ENCODE peak calls at places on chromosomes 2 and 18, in six cellular contexts. E is neuronal stem cell, A is aorta, L is upper lobe of right lung, U is MM.1S, T is cardiac muscle cell. N is an unnamed sample.

GRCh38 chr2:8023241-8023640 is 658.6 kb upstream of the ID2 start:
- DNase-seq in E (no peak), A (no peak), L (no peak), U (no peak), T (no peak), N (no peak)

GRCh38 chr2:107412209-107412904 is 414.3 kb upstream of the RGPD4 start:
- DNase-seq in E (no peak), A (no peak), L (no peak), U (no peak), T (no peak), N (no peak)

GRCh38 chr2:71927757-71928715 is 219.6 kb downstream of the CYP26B1 start:
- DNase-seq in E (no peak), A (no peak), L (peak; percentile 33), U (no peak), T (no peak), N (no peak)

GRCh38 chr18:50507120-50507590 is 52.7 kb upstream of the MAPK4 start:
- DNase-seq in E (peak; percentile 50), A (peak; percentile 75), L (no peak), U (peak; percentile 47), T (peak; percentile 81), N (no peak)

GRCh38 chr2:241865416-241865956 is 4.0 kb upstream of the RTP5 start:
- DNase-seq in E (no peak), A (no peak), L (no peak), U (no peak), T (no peak), N (no peak)

GRCh38 chr2:218959141-218959731 is at the start of gene CDK5R2:
- DNase-seq in E (peak; percentile 97), A (peak; percentile 83), L (peak; percentile 79), U (peak; percentile 93), T (peak; percentile 94), N (peak; percentile 44)

GRCh38 chr2:1594281-1595171 is 149.8 kb downstream of the PXDN start:
- DNase-seq in E (no peak), A (peak; percentile 67), L (peak; percentile 55), U (no peak), T (no peak), N (no peak)

GRCh38 chr2:105746177-105747080 is 1.7 kb downstream of the NCK2 start:
- DNase-seq in E (no peak), A (peak; percentile 83), L (peak; percentile 89), U (peak; percentile 89), T (peak; percentile 41), N (peak; percentile 91)

GRCh38 chr18:55522011-55522410 is 66.0 kb downstream of the TCF4 start:
- DNase-seq in E (no peak), A (no peak), L (no peak), U (peak; percentile 27), T (no peak), N (peak; percentile 15)

GRCh38 chr18:48698707-48699106 is 159.9 kb downstream of the CTIF start:
- DNase-seq in E (no peak), A (no peak), L (no peak), U (no peak), T (no peak), N (no peak)

GRCh38 chr18:60358516-60358915 is 14.1 kb downstream of the MC4R start:
- DNase-seq in E (no peak), A (no peak), L (no peak), U (no peak), T (no peak), N (no peak)

GRCh38 chr2:69937968-69938367 is 23.1 kb downstream of the MXD1 start:
- DNase-seq in E (no peak), A (no peak), L (no peak), U (no peak), T (no peak), N (no peak)

GRCh38 chr2:128214866-128215460 is 103.7 kb downstream of the HS6ST1 start:
- DNase-seq in E (no peak), A (peak; percentile 52), L (peak; percentile 50), U (no peak), T (no peak), N (no peak)

GRCh38 chr2:41932241-41933034 is 115.4 kb upstream of the PKDCC start:
- DNase-seq in E (no peak), A (peak; percentile 91), L (peak; percentile 71), U (no peak), T (peak; percentile 60), N (no peak)

GRCh38 chr18:21210278-21210677 is 31.8 kb upstream of the GREB1L start:
- DNase-seq in E (no peak), A (no peak), L (no peak), U (no peak), T (no peak), N (no peak)

GRCh38 chr18:75070625-75071483 is 138.1 kb downstream of the PTGR3 start:
- DNase-seq in E (no peak), A (no peak), L (no peak), U (no peak), T (no peak), N (peak; percentile 51)

GRCh38 chr2:54858021-54858681 is 134.7 kb downstream of the EML6 start:
- DNase-seq in E (no peak), A (no peak), L (no peak), U (no peak), T (no peak), N (no peak)

GRCh38 chr2:57696016-57696415 is 350.6 kb upstream of the VRK2 start:
- DNase-seq in E (no peak), A (no peak), L (no peak), U (no peak), T (no peak), N (no peak)

GRCh38 chr2:233059797-233060499 is at the start of gene INPP5D:
- DNase-seq in E (no peak), A (peak; percentile 77), L (peak; percentile 77), U (peak; percentile 80), T (no peak), N (peak; percentile 82)

GRCh38 chr18:6521804-6522418 is 107.2 kb upstream of the L3MBTL4 start:
- DNase-seq in E (no peak), A (no peak), L (no peak), U (peak; percentile 66), T (peak; percentile 34), N (peak; percentile 30)

GRCh38 chr2:34547340-34547739 is 948.2 kb upstream of the FAM98A start:
- DNase-seq in E (no peak), A (no peak), L (no peak), U (no peak), T (no peak), N (no peak)

GRCh38 chr2:36355157-36355889 is at the start of gene CRIM1:
- DNase-seq in E (peak; percentile 81), A (peak; percentile 96), L (peak; percentile 95), U (peak; percentile 69), T (peak; percentile 88), N (peak; percentile 24)

DNA sequence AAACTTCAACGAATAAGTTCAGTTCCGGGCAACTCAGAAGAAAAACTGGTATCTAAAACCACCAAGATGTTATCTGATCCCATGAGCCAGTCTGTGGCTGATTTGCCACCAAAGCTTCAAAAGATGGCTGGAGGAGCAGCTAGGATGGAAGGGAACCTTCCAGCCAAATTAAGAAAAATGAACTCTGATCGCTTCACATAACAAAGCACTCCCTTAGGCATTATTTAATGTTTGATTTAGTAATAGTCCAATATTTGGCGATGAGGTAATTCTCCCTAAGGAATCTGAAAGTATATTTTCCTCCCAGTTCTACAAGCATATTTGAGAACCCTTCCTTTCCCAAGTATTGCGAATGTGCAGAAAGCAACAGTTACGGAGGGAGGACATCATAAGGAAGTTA is 156.6 kb downstream of the KCNJ3 start:
- DNase-seq in E (no peak), A (no peak), L (no peak), U (no peak), T (no peak), N (no peak)
- H3K4me3 ChIP-seq in E (no peak overlapping the region), A (no peak overlapping the region), L (no peak overlapping the region), U (no peak overlapping the region), T (no peak overlapping the region), N (no peak overlapping the region)

DNA sequence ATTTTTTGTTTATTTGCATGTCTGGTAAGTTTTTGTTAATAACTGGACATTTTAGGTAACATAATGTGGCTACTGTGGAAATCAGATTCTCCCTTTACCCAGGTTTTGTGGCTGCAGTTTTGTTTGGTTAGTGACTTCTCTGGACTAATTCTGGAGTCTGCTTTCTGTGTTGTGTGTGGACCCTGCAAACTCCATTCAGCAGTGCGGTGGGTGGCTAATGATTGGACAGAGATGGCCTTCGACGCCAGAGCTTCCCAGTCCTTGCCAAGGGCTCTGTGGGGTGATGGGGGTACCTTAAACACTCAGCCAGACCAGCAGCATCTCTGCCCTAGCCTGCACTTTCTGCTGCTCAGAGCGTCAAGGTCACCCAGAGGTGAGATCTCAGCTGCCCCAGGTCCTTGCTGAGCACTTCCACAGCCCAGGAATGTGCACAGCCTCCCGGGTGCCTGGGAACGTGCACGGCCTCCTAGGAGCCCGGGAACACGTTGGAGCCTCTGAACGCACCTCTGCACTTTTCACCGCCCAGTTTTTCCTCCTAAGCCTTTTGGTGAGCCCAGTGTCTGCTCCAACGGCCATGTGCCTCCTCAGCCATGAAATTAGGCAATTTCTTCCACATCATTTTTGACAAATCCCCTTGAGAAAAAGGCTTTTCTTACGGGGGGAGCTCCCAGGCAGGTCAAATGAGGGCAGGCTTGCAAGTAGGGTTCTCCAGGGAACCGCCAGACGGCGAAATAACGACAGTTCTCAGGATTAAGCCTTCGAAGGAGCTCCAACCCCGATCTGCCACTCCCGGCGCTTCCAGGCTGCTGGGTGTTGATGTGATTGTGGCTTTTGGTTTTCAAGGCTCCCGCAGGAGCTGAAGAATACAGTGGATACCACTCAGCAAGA is 35.2 kb upstream of the KLF11 start:
- DNase-seq in E (no peak), A (peak; percentile 73), L (no peak), U (no peak), T (no peak), N (no peak)
- H3K4me1 ChIP-seq in E (peaks cover 13% of the 10 kb centered on the region), A (no peaks in the 10 kb centered on the region), L (peaks cover 9% of the 10 kb centered on the region), U (no peaks in the 10 kb centered on the region), T (peaks cover 5% of the 10 kb centered on the region), N (no peaks in the 10 kb centered on the region)

DNA sequence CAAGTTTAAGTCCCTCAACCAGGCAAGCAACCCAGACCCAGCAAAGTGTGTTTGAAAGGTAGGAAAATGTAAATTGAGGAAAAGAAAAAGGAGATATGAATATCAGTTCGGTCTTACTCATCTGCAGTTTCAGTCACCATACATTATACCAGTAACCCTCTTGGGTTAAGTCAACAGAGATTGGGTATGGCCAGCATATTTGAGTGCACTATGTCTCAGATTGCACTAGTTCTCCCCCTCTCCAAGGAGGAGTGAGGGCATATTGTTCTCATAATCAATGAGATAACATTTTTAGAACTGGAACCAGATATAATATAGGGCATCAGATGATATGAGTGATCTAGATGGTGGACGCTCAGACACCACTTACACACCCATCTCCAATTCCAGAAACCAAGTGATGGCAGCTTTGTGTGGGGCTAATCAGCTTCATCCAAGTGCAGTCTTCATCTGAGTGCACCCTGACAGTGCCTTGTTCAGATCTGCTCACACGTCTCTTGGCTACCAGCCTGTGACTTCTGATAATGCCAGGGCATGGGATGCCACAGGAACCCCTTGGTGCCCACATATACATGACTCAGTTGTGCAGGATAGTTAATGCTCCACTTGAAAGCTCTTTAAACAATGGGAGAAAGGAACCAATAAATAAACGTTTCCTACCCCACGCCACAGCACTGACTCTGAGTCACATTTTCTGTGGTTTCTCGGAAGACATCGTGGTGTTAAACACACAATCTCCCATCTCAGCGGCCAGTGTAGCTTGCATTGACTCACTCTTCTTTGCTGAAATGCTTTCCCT is 141.7 kb downstream of the COPS8 start:
- DNase-seq in E (no peak), A (no peak), L (no peak), U (no peak), T (no peak), N (no peak)
- H3K4me3 ChIP-seq in E (no peak overlapping the region), A (no peak overlapping the region), L (no peak overlapping the region), U (no peak overlapping the region), T (no peak overlapping the region), N (no peak overlapping the region)

DNA sequence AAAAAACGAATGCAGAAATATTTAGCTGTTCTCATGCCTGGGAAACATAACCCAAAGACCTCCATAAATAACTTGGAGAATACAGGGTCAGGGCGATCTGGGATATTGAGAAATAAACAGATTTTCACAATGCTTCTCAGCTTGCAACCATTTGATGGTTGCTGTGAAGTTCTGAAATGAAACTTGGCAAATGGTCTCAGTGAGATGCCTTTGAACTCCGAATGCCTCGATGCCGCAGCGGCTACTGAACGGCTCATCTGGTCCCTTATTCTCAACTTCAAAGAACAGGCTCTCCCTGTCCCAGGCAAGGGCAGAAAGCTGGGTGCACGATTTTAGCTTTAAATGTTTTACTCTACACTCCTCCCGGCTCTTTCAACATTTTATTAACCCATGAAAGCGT is 78.1 kb downstream of the ZNF516 start:
- DNase-seq in E (no peak), A (peak; percentile 70), L (no peak), U (no peak), T (no peak), N (no peak)
- H3K4me1 ChIP-seq in E (no peaks in the 10 kb centered on the region), A (no peaks in the 10 kb centered on the region), L (peaks cover 22% of the 10 kb centered on the region), U (no peaks in the 10 kb centered on the region), T (peaks cover 26% of the 10 kb centered on the region), N (no peaks in the 10 kb centered on the region)